ENCODE peak calls at places on chromosomes 13 and 19, in eight cellular contexts. Q is MM.1S; J is BJ; D is AG04450; Z is CD8-positive, alpha-beta T cell; P is right lobe of liver; H is left ventricle myocardium inferior; I is IMR-90. N is an unnamed sample.

GRCh38 chr13:105565328-105565727 is 970.1 kb downstream of the EFNB2 start:
- DNase-seq in I (peak; percentile 6), Z (no peak), J (no peak), D (no peak), P (no peak), H (no peak), Q (no peak), N (no peak)

GRCh38 chr19:3463039-3463958 is 17.0 kb downstream of the SMIM24 start:
- DNase-seq in J (no peak), H (no peak), Q (no peak), D (no peak), Z (no peak), I (no peak), P (no peak), N (no peak)

GRCh38 chr13:83453300-83453699 is 429.0 kb downstream of the SLITRK1 start:
- DNase-seq in P (no peak), Q (no peak), I (no peak), D (no peak), Z (no peak), H (no peak), J (no peak), N (no peak)

GRCh38 chr19:58154679-58155648 is 4.4 kb upstream of the ZNF329 start:
- DNase-seq in H (peak; percentile 97), Q (peak; percentile 70), Z (peak; percentile 99), P (peak; percentile 96), J (peak; percentile 43), D (peak; percentile 78), I (peak; percentile 91), N (peak; percentile 96)

GRCh38 chr13:113967729-113968462 is 6.0 kb downstream of the C13orf46 start:
- DNase-seq in Q (no peak), Z (no peak), I (no peak), D (no peak), H (peak; percentile 17), P (peak; percentile 11), J (no peak), N (peak; percentile 26)

GRCh38 chr13:110106726-110107125 is 200.2 kb downstream of the COL4A1 start:
- DNase-seq in I (no peak), P (peak; percentile 71), H (peak; percentile 75), D (no peak), Q (no peak), J (no peak), Z (no peak), N (no peak)

GRCh38 chr13:97354808-97355207 is 79.2 kb upstream of the RAP2A start:
- DNase-seq in D (no peak), Q (no peak), H (no peak), Z (no peak), J (no peak), P (no peak), I (no peak), N (no peak)

GRCh38 chr19:17847538-17848366 is at the start of gene JAK3:
- DNase-seq in D (no peak), P (peak; percentile 80), H (peak; percentile 54), Z (peak; percentile 90), I (peak; percentile 46), Q (peak; percentile 67), J (no peak), N (peak; percentile 65)

GRCh38 chr13:23752111-23753001 is 136.8 kb downstream of the MIPEP start:
- DNase-seq in J (no peak), Z (no peak), D (peak; percentile 45), P (no peak), I (peak; percentile 56), Q (peak; percentile 20), H (no peak), N (no peak)

GRCh38 chr13:106047859-106048258 is 487.6 kb downstream of the EFNB2 start:
- DNase-seq in H (no peak), D (no peak), I (peak; percentile 17), Q (no peak), J (no peak), Z (no peak), P (no peak), N (no peak)

GRCh38 chr19:33064117-33064777 is 441 bp downstream of the RHPN2 start:
- DNase-seq in I (no peak), Z (no peak), Q (peak; percentile 77), J (no peak), H (no peak), P (peak; percentile 75), D (no peak), N (peak; percentile 73)

GRCh38 chr13:78420814-78421213 is 182.5 kb downstream of the POU4F1 start:
- DNase-seq in J (no peak), I (no peak), Z (no peak), H (peak; percentile 34), Q (peak; percentile 79), D (no peak), P (peak; percentile 31), N (no peak)

GRCh38 chr13:37175996-37176395 is 70.5 kb upstream of the CSNK1A1L start:
- DNase-seq in Q (no peak), I (peak; percentile 92), Z (no peak), J (peak; percentile 85), H (no peak), D (peak; percentile 55), P (no peak), N (no peak)

GRCh38 chr13:99975626-99976025 is 4.1 kb upstream of the ZIC5 start:
- DNase-seq in Q (no peak), D (no peak), H (no peak), Z (no peak), I (no peak), P (no peak), J (no peak), N (no peak)

GRCh38 chr19:29644179-29644578 is 21.1 kb upstream of the PLEKHF1 start:
- DNase-seq in H (no peak), Q (no peak), I (no peak), P (no peak), D (no peak), J (no peak), Z (no peak), N (no peak)

GRCh38 chr19:3243851-3244700 is 19.6 kb downstream of the CELF5 start:
- DNase-seq in Z (peak; percentile 41), Q (peak; percentile 67), P (no peak), H (no peak), I (peak; percentile 56), J (no peak), D (peak; percentile 23), N (no peak)

GRCh38 chr13:94427313-94427712 is 52.2 kb downstream of the DCT start:
- DNase-seq in D (no peak), J (no peak), P (no peak), H (no peak), I (no peak), Z (no peak), Q (no peak), N (no peak)

GRCh38 chr19:40214936-40215335 is 3.2 kb downstream of the TTC9B start:
- DNase-seq in Z (no peak), D (no peak), J (no peak), H (no peak), P (no peak), Q (no peak), I (no peak), N (no peak)

GRCh38 chr19:40216777-40217026 is 1.5 kb downstream of the TTC9B start:
- DNase-seq in Z (no peak), D (no peak), J (no peak), H (no peak), I (no peak), P (no peak), Q (no peak), N (no peak)

GRCh38 chr19:40216013-40216776 is 2.0 kb downstream of the TTC9B start:
- DNase-seq in I (no peak), H (no peak), Z (no peak), D (no peak), Q (no peak), P (no peak), J (no peak), N (no peak)

GRCh38 chr19:40217921-40218890 is at the start of gene TTC9B:
- DNase-seq in Z (peak; percentile 46), Q (no peak), D (no peak), P (no peak), H (no peak), I (no peak), J (no peak), N (no peak)

GRCh38 chr19:40217027-40217810 is 965 bp downstream of the TTC9B start:
- DNase-seq in Q (no peak), P (peak; percentile 49), Z (no peak), D (no peak), I (no peak), J (no peak), H (no peak), N (peak; percentile 73)
- H3K4me3 ChIP-seq in Q (no peak overlapping the region), P (no peak overlapping the region), Z (no peak overlapping the region), D (no peak overlapping the region), I (no peak overlapping the region), J (no peak overlapping the region), H (no peak overlapping the region), N (peak overlapping the region; percentile 8)

GRCh38 chr19:45130888-45131615 is 29.7 kb downstream of the NKPD1 start:
- DNase-seq in Z (no peak), Q (peak; percentile 39), J (no peak), H (no peak), D (no peak), P (peak; percentile 47), I (peak; percentile 16), N (no peak)
- TF ChIP-seq CTCF in Z (no peak), Q (peak; percentile 54), J (peak; percentile 37), H (peak; percentile 21), D (peak; percentile 34), P (peak; percentile 41), I (peak; percentile 31), N (no peak)

GRCh38 chr13:112067121-112067741 is at the start of gene SOX1:
- DNase-seq in H (no peak), Z (no peak), I (no peak), Q (no peak), J (no peak), D (no peak), P (no peak), N (no peak)

GRCh38 chr13:112069063-112069726 is 2.2 kb downstream of the SOX1 start:
- DNase-seq in Q (no peak), I (no peak), Z (no peak), P (no peak), H (no peak), J (no peak), D (no peak), N (no peak)

GRCh38 chr13:112067871-112068305 is 939 bp downstream of the SOX1 start:
- DNase-seq in P (no peak), H (no peak), J (no peak), D (no peak), Q (no peak), I (no peak), Z (no peak), N (no peak)

GRCh38 chr13:112069727-112070300 is 2.9 kb downstream of the SOX1 start:
- DNase-seq in J (no peak), D (no peak), P (no peak), I (no peak), Q (no peak), H (no peak), Z (no peak), N (no peak)

GRCh38 chr13:112068531-112069062 is 1.6 kb downstream of the SOX1 start:
- DNase-seq in J (no peak), P (no peak), D (no peak), I (no peak), H (no peak), Q (no peak), Z (no peak), N (no peak)
- H3K4me3 ChIP-seq in J (no peak overlapping the region), P (no peak overlapping the region), D (no peak overlapping the region), I (no peak overlapping the region), H (peak overlapping the region; percentile 4), Q (no peak overlapping the region), Z (no peak overlapping the region), N (no peak overlapping the region)

DNA sequence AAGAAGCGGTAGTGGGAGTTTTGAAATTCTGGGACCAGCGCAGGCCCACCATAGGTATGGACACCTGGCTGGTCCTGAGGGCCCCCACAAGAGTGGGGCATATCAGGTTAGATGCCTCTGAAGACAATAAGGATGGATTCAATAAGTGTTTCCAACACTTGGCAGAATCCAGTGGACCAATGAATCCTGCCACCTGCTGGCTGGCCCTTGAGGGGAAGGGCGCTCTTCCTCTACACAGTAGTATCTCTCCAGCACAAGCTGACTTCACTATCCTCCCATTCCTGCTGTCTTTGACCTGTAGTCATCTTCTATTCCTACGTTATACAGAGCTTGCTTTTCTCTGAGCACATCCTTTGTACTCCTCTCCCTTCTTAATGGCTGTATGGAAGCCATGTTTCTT is 199.7 kb upstream of the TSHZ3 start:
- DNase-seq in Z (no peak), I (peak; percentile 44), J (no peak), Q (no peak), H (peak; percentile 18), D (peak; percentile 11), P (no peak), N (no peak)
- TF ChIP-seq CTCF in Z (no peak), I (peak; percentile 65), J (peak; percentile 77), Q (no peak), H (peak; percentile 70), D (peak; percentile 79), P (peak; percentile 62), N (peak; percentile 33)